ENCODE peak calls at places on chromosome 10, in ten cellular contexts. N, R, O, I, D, G, K, Y, W and S are unnamed samples.
A peak's percentile ranks its signal among the peaks of the same experiment; 100 is the strongest.

GRCh38 chr10:131841669-131842139 is 59.1 kb upstream of the PPP2R2D start:
- DNase-seq in I (no peak), W (no peak), G (no peak), D (no peak), Y (no peak), K (no peak), R (no peak), O (no peak), N (no peak), S (no peak)

GRCh38 chr10:74153123-74153522 is 2.1 kb downstream of the ADK start:
- DNase-seq in D (no peak), Y (no peak), K (no peak), R (peak; percentile 78), O (no peak), W (no peak), N (no peak), G (no peak), I (no peak), S (no peak)

GRCh38 chr10:118840071-118840775 is 85.5 kb upstream of the CACUL1 start:
- DNase-seq in O (no peak), D (no peak), N (no peak), R (peak; percentile 22), W (no peak), I (peak; percentile 20), Y (no peak), K (peak; percentile 32), G (no peak), S (no peak)

GRCh38 chr10:26555719-26556368 is 117.7 kb downstream of the APBB1IP start:
- DNase-seq in G (no peak), O (no peak), K (no peak), D (peak; percentile 29), N (no peak), W (no peak), R (no peak), Y (no peak), I (no peak), S (no peak)

GRCh38 chr10:4276151-4276550 is 491.1 kb upstream of the KLF6 start:
- DNase-seq in G (no peak), K (no peak), D (no peak), N (no peak), I (no peak), R (no peak), W (no peak), Y (no peak), O (no peak), S (no peak)

GRCh38 chr10:43026039-43026973 is 50.6 kb upstream of the RET start:
- DNase-seq in G (no peak), W (no peak), R (no peak), D (no peak), Y (no peak), N (peak; percentile 57), K (no peak), O (no peak), I (no peak), S (no peak)

GRCh38 chr10:133361227-133361626 is 3.4 kb upstream of the FUOM start:
- DNase-seq in D (no peak), O (no peak), K (no peak), I (no peak), G (no peak), R (no peak), Y (no peak), W (no peak), N (no peak), S (no peak)

GRCh38 chr10:43225787-43226153 is 41.1 kb downstream of the RASGEF1A start:
- DNase-seq in I (peak; percentile 15), W (no peak), D (no peak), N (no peak), G (no peak), O (no peak), R (no peak), Y (no peak), K (peak; percentile 24), S (no peak)

GRCh38 chr10:129951251-129951808 is 12.7 kb downstream of the EBF3 start:
- DNase-seq in R (no peak), G (no peak), Y (no peak), W (no peak), N (no peak), O (no peak), D (no peak), I (no peak), K (no peak), S (no peak)

GRCh38 chr10:52146766-52147165 is 167.3 kb upstream of the DKK1 start:
- DNase-seq in G (no peak), R (no peak), N (no peak), O (no peak), Y (no peak), I (no peak), K (no peak), W (no peak), D (no peak), S (no peak)

GRCh38 chr10:94122247-94122646 is 128.5 kb downstream of the PLCE1 start:
- DNase-seq in N (no peak), D (peak; percentile 20), O (no peak), I (no peak), K (no peak), Y (no peak), W (no peak), G (no peak), R (no peak), S (no peak)

GRCh38 chr10:5434017-5434753 is 21.8 kb downstream of the NET1 start:
- DNase-seq in R (peak; percentile 88), N (no peak), I (no peak), D (peak; percentile 24), W (no peak), O (peak; percentile 3), G (no peak), Y (no peak), K (no peak), S (peak; percentile 24)

GRCh38 chr10:1043532-1043995 is 5.4 kb downstream of the IDI1 start:
- DNase-seq in I (no peak), W (no peak), Y (no peak), N (no peak), K (no peak), D (no peak), G (no peak), O (no peak), R (no peak), S (peak; percentile 18)

GRCh38 chr10:47379445-47379785 is 4.7 kb downstream of the ZNF488 start:
- DNase-seq in I (no peak), Y (no peak), W (no peak), D (no peak), G (no peak), K (no peak), O (no peak), N (no peak), R (no peak), S (no peak)

GRCh38 chr10:30467939-30468338 is 34.0 kb downstream of the MAP3K8 start:
- DNase-seq in K (no peak), W (no peak), N (no peak), R (no peak), O (no peak), D (no peak), I (no peak), Y (no peak), G (no peak), S (no peak)

GRCh38 chr10:79298403-79299244 is 48.6 kb upstream of the PPIF start:
- DNase-seq in W (no peak), N (no peak), K (no peak), D (no peak), R (peak; percentile 98), Y (no peak), G (peak; percentile 52), O (no peak), I (no peak), S (no peak)